ENCODE peak calls at places on chromosomes 5 and 9, in eight cellular contexts. One of them, this sample, is unnamed.

GRCh38 chr9:23587433-23587832 is 238.6 kb downstream of the ELAVL2 start:
- DNase-seq in NAMALWA: no peak
- DNase-seq in left ventricle myocardium inferior: peak
- DNase-seq in EH: no peak
- DNase-seq in nephron progenitor cell: no peak
- DNase-seq in activated CD4-positive, CD25-positive, alpha-beta regulatory T cell treated with anti-CD3 and anti-CD28 coated beads, Interleukin-2, amount 50 U/mL, for 72 hours: no peak
- DNase-seq in A549: no peak
- DNase-seq in EL: no peak
- DNase-seq in this sample: no peak

GRCh38 chr9:7103382-7104170 is 345.8 kb downstream of the KDM4C start:
- DNase-seq in EH: peak
- DNase-seq in NAMALWA: no peak
- DNase-seq in nephron progenitor cell: no peak
- DNase-seq in EL: no peak
- DNase-seq in A549: no peak
- DNase-seq in activated CD4-positive, CD25-positive, alpha-beta regulatory T cell treated with anti-CD3 and anti-CD28 coated beads, Interleukin-2, amount 50 U/mL, for 72 hours: no peak
- DNase-seq in left ventricle myocardium inferior: no peak
- DNase-seq in this sample: no peak

GRCh38 chr9:135951889-135952663 is 9.1 kb downstream of the UBAC1 start:
- DNase-seq in left ventricle myocardium inferior: no peak
- DNase-seq in NAMALWA: no peak
- DNase-seq in EH: no peak
- DNase-seq in A549: no peak
- DNase-seq in nephron progenitor cell: peak
- DNase-seq in EL: no peak
- DNase-seq in activated CD4-positive, CD25-positive, alpha-beta regulatory T cell treated with anti-CD3 and anti-CD28 coated beads, Interleukin-2, amount 50 U/mL, for 72 hours: no peak
- DNase-seq in this sample: no peak

GRCh38 chr9:20405086-20405485 is 217.2 kb downstream of the MLLT3 start:
- DNase-seq in nephron progenitor cell: no peak
- DNase-seq in NAMALWA: no peak
- DNase-seq in left ventricle myocardium inferior: no peak
- DNase-seq in EL: no peak
- DNase-seq in activated CD4-positive, CD25-positive, alpha-beta regulatory T cell treated with anti-CD3 and anti-CD28 coated beads, Interleukin-2, amount 50 U/mL, for 72 hours: no peak
- DNase-seq in A549: no peak
- DNase-seq in EH: no peak
- DNase-seq in this sample: no peak

GRCh38 chr9:92764381-92764987 is at the start of gene BICD2:
- DNase-seq in left ventricle myocardium inferior: no peak
- DNase-seq in nephron progenitor cell: no peak
- DNase-seq in A549: no peak
- DNase-seq in EL: no peak
- DNase-seq in EH: no peak
- DNase-seq in activated CD4-positive, CD25-positive, alpha-beta regulatory T cell treated with anti-CD3 and anti-CD28 coated beads, Interleukin-2, amount 50 U/mL, for 72 hours: no peak
- DNase-seq in NAMALWA: no peak
- DNase-seq in this sample: no peak

GRCh38 chr5:135391123-135391868 is 7.7 kb downstream of the MACROH2A1 start:
- DNase-seq in nephron progenitor cell: no peak
- DNase-seq in EH: peak
- DNase-seq in NAMALWA: no peak
- DNase-seq in activated CD4-positive, CD25-positive, alpha-beta regulatory T cell treated with anti-CD3 and anti-CD28 coated beads, Interleukin-2, amount 50 U/mL, for 72 hours: no peak
- DNase-seq in EL: peak
- DNase-seq in A549: no peak
- DNase-seq in left ventricle myocardium inferior: no peak
- DNase-seq in this sample: no peak

GRCh38 chr5:71865665-71866320 is 146.7 kb downstream of the CARTPT start:
- DNase-seq in EH: no peak
- DNase-seq in EL: no peak
- DNase-seq in nephron progenitor cell: no peak
- DNase-seq in left ventricle myocardium inferior: no peak
- DNase-seq in A549: no peak
- DNase-seq in NAMALWA: no peak
- DNase-seq in activated CD4-positive, CD25-positive, alpha-beta regulatory T cell treated with anti-CD3 and anti-CD28 coated beads, Interleukin-2, amount 50 U/mL, for 72 hours: no peak
- DNase-seq in this sample: peak

GRCh38 chr9:7780261-7780988 is 19.2 kb downstream of the DMAC1 start:
- DNase-seq in left ventricle myocardium inferior: no peak
- DNase-seq in activated CD4-positive, CD25-positive, alpha-beta regulatory T cell treated with anti-CD3 and anti-CD28 coated beads, Interleukin-2, amount 50 U/mL, for 72 hours: no peak
- DNase-seq in A549: no peak
- DNase-seq in EL: peak
- DNase-seq in EH: peak
- DNase-seq in nephron progenitor cell: no peak
- DNase-seq in NAMALWA: no peak
- DNase-seq in this sample: no peak

GRCh38 chr5:119379096-119379495 is 23.3 kb downstream of the TNFAIP8 start:
- DNase-seq in activated CD4-positive, CD25-positive, alpha-beta regulatory T cell treated with anti-CD3 and anti-CD28 coated beads, Interleukin-2, amount 50 U/mL, for 72 hours: no peak
- DNase-seq in left ventricle myocardium inferior: no peak
- DNase-seq in NAMALWA: no peak
- DNase-seq in A549: no peak
- DNase-seq in EL: no peak
- DNase-seq in nephron progenitor cell: no peak
- DNase-seq in EH: no peak
- DNase-seq in this sample: no peak

GRCh38 chr5:154058055-154059038 is 19.6 kb downstream of the MFAP3 start:
- DNase-seq in left ventricle myocardium inferior: no peak
- DNase-seq in EL: no peak
- DNase-seq in A549: no peak
- DNase-seq in nephron progenitor cell: no peak
- DNase-seq in EH: peak
- DNase-seq in activated CD4-positive, CD25-positive, alpha-beta regulatory T cell treated with anti-CD3 and anti-CD28 coated beads, Interleukin-2, amount 50 U/mL, for 72 hours: no peak
- DNase-seq in NAMALWA: peak
- DNase-seq in this sample: peak

GRCh38 chr9:2220036-2220435 is 204.9 kb downstream of the SMARCA2 start:
- DNase-seq in activated CD4-positive, CD25-positive, alpha-beta regulatory T cell treated with anti-CD3 and anti-CD28 coated beads, Interleukin-2, amount 50 U/mL, for 72 hours: no peak
- DNase-seq in nephron progenitor cell: no peak
- DNase-seq in A549: no peak
- DNase-seq in EH: no peak
- DNase-seq in left ventricle myocardium inferior: no peak
- DNase-seq in EL: peak
- DNase-seq in NAMALWA: no peak
- DNase-seq in this sample: no peak

GRCh38 chr9:114221706-114222465 is 66.5 kb downstream of the COL27A1 start:
- DNase-seq in NAMALWA: no peak
- DNase-seq in EL: peak
- DNase-seq in nephron progenitor cell: no peak
- DNase-seq in EH: peak
- DNase-seq in left ventricle myocardium inferior: no peak
- DNase-seq in activated CD4-positive, CD25-positive, alpha-beta regulatory T cell treated with anti-CD3 and anti-CD28 coated beads, Interleukin-2, amount 50 U/mL, for 72 hours: no peak
- DNase-seq in A549: no peak
- DNase-seq in this sample: no peak

GRCh38 chr9:27377147-27377807 is 80.3 kb upstream of the EQTN start:
- DNase-seq in activated CD4-positive, CD25-positive, alpha-beta regulatory T cell treated with anti-CD3 and anti-CD28 coated beads, Interleukin-2, amount 50 U/mL, for 72 hours: no peak
- DNase-seq in EH: no peak
- DNase-seq in nephron progenitor cell: no peak
- DNase-seq in NAMALWA: no peak
- DNase-seq in left ventricle myocardium inferior: no peak
- DNase-seq in A549: peak
- DNase-seq in EL: no peak
- DNase-seq in this sample: peak

GRCh38 chr5:39187873-39188731 is 31.3 kb downstream of the FYB1 start:
- DNase-seq in NAMALWA: no peak
- DNase-seq in left ventricle myocardium inferior: no peak
- DNase-seq in EL: no peak
- DNase-seq in nephron progenitor cell: no peak
- DNase-seq in EH: no peak
- DNase-seq in activated CD4-positive, CD25-positive, alpha-beta regulatory T cell treated with anti-CD3 and anti-CD28 coated beads, Interleukin-2, amount 50 U/mL, for 72 hours: no peak
- DNase-seq in A549: no peak
- DNase-seq in this sample: no peak

GRCh38 chr5:1171340-1171941 is 30.0 kb upstream of the SLC6A19 start:
- DNase-seq in activated CD4-positive, CD25-positive, alpha-beta regulatory T cell treated with anti-CD3 and anti-CD28 coated beads, Interleukin-2, amount 50 U/mL, for 72 hours: no peak
- DNase-seq in left ventricle myocardium inferior: no peak
- DNase-seq in A549: no peak
- DNase-seq in NAMALWA: no peak
- DNase-seq in nephron progenitor cell: no peak
- DNase-seq in EL: peak
- DNase-seq in EH: peak
- DNase-seq in this sample: no peak

GRCh38 chr5:120457839-120458507 is 6.1 kb upstream of the PRR16 start:
- DNase-seq in activated CD4-positive, CD25-positive, alpha-beta regulatory T cell treated with anti-CD3 and anti-CD28 coated beads, Interleukin-2, amount 50 U/mL, for 72 hours: peak
- DNase-seq in EL: peak
- DNase-seq in nephron progenitor cell: peak
- DNase-seq in NAMALWA: peak
- DNase-seq in EH: peak
- DNase-seq in A549: no peak
- DNase-seq in left ventricle myocardium inferior: peak
- DNase-seq in this sample: peak

GRCh38 chr9:136996361-136997281 is at the start of gene CLIC3:
- DNase-seq in nephron progenitor cell: peak
- DNase-seq in A549: peak
- DNase-seq in activated CD4-positive, CD25-positive, alpha-beta regulatory T cell treated with anti-CD3 and anti-CD28 coated beads, Interleukin-2, amount 50 U/mL, for 72 hours: no peak
- DNase-seq in NAMALWA: peak
- DNase-seq in left ventricle myocardium inferior: no peak
- DNase-seq in EL: peak
- DNase-seq in EH: peak
- DNase-seq in this sample: peak

GRCh38 chr9:89996717-89997116 is 391.9 kb downstream of the GADD45G start:
- DNase-seq in A549: no peak
- DNase-seq in EH: no peak
- DNase-seq in activated CD4-positive, CD25-positive, alpha-beta regulatory T cell treated with anti-CD3 and anti-CD28 coated beads, Interleukin-2, amount 50 U/mL, for 72 hours: no peak
- DNase-seq in EL: no peak
- DNase-seq in NAMALWA: no peak
- DNase-seq in left ventricle myocardium inferior: no peak
- DNase-seq in nephron progenitor cell: no peak
- DNase-seq in this sample: peak

GRCh38 chr9:114914139-114914538 is 16.3 kb downstream of the TNFSF8 start:
- DNase-seq in NAMALWA: no peak
- DNase-seq in EL: no peak
- DNase-seq in EH: no peak
- DNase-seq in A549: no peak
- DNase-seq in left ventricle myocardium inferior: no peak
- DNase-seq in nephron progenitor cell: no peak
- DNase-seq in activated CD4-positive, CD25-positive, alpha-beta regulatory T cell treated with anti-CD3 and anti-CD28 coated beads, Interleukin-2, amount 50 U/mL, for 72 hours: no peak
- DNase-seq in this sample: no peak

GRCh38 chr5:84862132-84862531 is 477.5 kb upstream of the EDIL3 start:
- DNase-seq in activated CD4-positive, CD25-positive, alpha-beta regulatory T cell treated with anti-CD3 and anti-CD28 coated beads, Interleukin-2, amount 50 U/mL, for 72 hours: no peak
- DNase-seq in A549: no peak
- DNase-seq in EH: no peak
- DNase-seq in EL: no peak
- DNase-seq in left ventricle myocardium inferior: no peak
- DNase-seq in NAMALWA: no peak
- DNase-seq in nephron progenitor cell: no peak
- DNase-seq in this sample: no peak

GRCh38 chr9:107784235-107784958 is 294.8 kb upstream of the KLF4 start:
- DNase-seq in A549: no peak
- DNase-seq in left ventricle myocardium inferior: peak
- DNase-seq in nephron progenitor cell: no peak
- DNase-seq in NAMALWA: peak
- DNase-seq in activated CD4-positive, CD25-positive, alpha-beta regulatory T cell treated with anti-CD3 and anti-CD28 coated beads, Interleukin-2, amount 50 U/mL, for 72 hours: no peak
- DNase-seq in EH: peak
- DNase-seq in EL: peak
- DNase-seq in this sample: peak

GRCh38 chr9:131370638-131371037 is 23.2 kb upstream of the PRRC2B start:
- DNase-seq in activated CD4-positive, CD25-positive, alpha-beta regulatory T cell treated with anti-CD3 and anti-CD28 coated beads, Interleukin-2, amount 50 U/mL, for 72 hours: no peak
- DNase-seq in nephron progenitor cell: no peak
- DNase-seq in NAMALWA: peak
- DNase-seq in left ventricle myocardium inferior: no peak
- DNase-seq in EH: no peak
- DNase-seq in EL: no peak
- DNase-seq in A549: no peak
- DNase-seq in this sample: no peak

GRCh38 chr5:161685461-161685860 is at the start of gene GABRA6:
- DNase-seq in nephron progenitor cell: no peak
- DNase-seq in EL: no peak
- DNase-seq in left ventricle myocardium inferior: no peak
- DNase-seq in NAMALWA: no peak
- DNase-seq in A549: no peak
- DNase-seq in EH: no peak
- DNase-seq in activated CD4-positive, CD25-positive, alpha-beta regulatory T cell treated with anti-CD3 and anti-CD28 coated beads, Interleukin-2, amount 50 U/mL, for 72 hours: no peak
- DNase-seq in this sample: no peak

GRCh38 chr9:95874303-95874988 is 1.0 kb upstream of the ERCC6L2 start:
- DNase-seq in NAMALWA: no peak
- DNase-seq in EH: peak
- DNase-seq in A549: no peak
- DNase-seq in EL: peak
- DNase-seq in left ventricle myocardium inferior: no peak
- DNase-seq in nephron progenitor cell: no peak
- DNase-seq in activated CD4-positive, CD25-positive, alpha-beta regulatory T cell treated with anti-CD3 and anti-CD28 coated beads, Interleukin-2, amount 50 U/mL, for 72 hours: no peak
- DNase-seq in this sample: no peak

GRCh38 chr9:108271646-108272349 is 584.0 kb downstream of the ACTL7B start:
- DNase-seq in EL: peak
- DNase-seq in EH: peak
- DNase-seq in activated CD4-positive, CD25-positive, alpha-beta regulatory T cell treated with anti-CD3 and anti-CD28 coated beads, Interleukin-2, amount 50 U/mL, for 72 hours: no peak
- DNase-seq in NAMALWA: peak
- DNase-seq in nephron progenitor cell: peak
- DNase-seq in left ventricle myocardium inferior: no peak
- DNase-seq in A549: peak
- DNase-seq in this sample: peak

GRCh38 chr5:173458819-173459218 is 130.6 kb upstream of the STC2 start:
- DNase-seq in nephron progenitor cell: no peak
- DNase-seq in left ventricle myocardium inferior: no peak
- DNase-seq in NAMALWA: no peak
- DNase-seq in EL: peak
- DNase-seq in EH: peak
- DNase-seq in activated CD4-positive, CD25-positive, alpha-beta regulatory T cell treated with anti-CD3 and anti-CD28 coated beads, Interleukin-2, amount 50 U/mL, for 72 hours: no peak
- DNase-seq in A549: no peak
- DNase-seq in this sample: no peak

GRCh38 chr5:168086104-168086610 is 205.3 kb upstream of the WWC1 start:
- DNase-seq in EH: peak
- DNase-seq in EL: peak
- DNase-seq in NAMALWA: no peak
- DNase-seq in activated CD4-positive, CD25-positive, alpha-beta regulatory T cell treated with anti-CD3 and anti-CD28 coated beads, Interleukin-2, amount 50 U/mL, for 72 hours: no peak
- DNase-seq in nephron progenitor cell: no peak
- DNase-seq in left ventricle myocardium inferior: no peak
- DNase-seq in A549: peak
- DNase-seq in this sample: peak

GRCh38 chr5:123176224-123176937 is 87.3 kb downstream of the PRDM6 start:
- DNase-seq in EL: peak
- DNase-seq in A549: no peak
- DNase-seq in NAMALWA: no peak
- DNase-seq in nephron progenitor cell: no peak
- DNase-seq in EH: peak
- DNase-seq in left ventricle myocardium inferior: no peak
- DNase-seq in activated CD4-positive, CD25-positive, alpha-beta regulatory T cell treated with anti-CD3 and anti-CD28 coated beads, Interleukin-2, amount 50 U/mL, for 72 hours: no peak
- DNase-seq in this sample: no peak

GRCh38 chr9:106403081-106403480 is 459.9 kb upstream of the ZNF462 start:
- DNase-seq in left ventricle myocardium inferior: no peak
- DNase-seq in nephron progenitor cell: no peak
- DNase-seq in NAMALWA: no peak
- DNase-seq in activated CD4-positive, CD25-positive, alpha-beta regulatory T cell treated with anti-CD3 and anti-CD28 coated beads, Interleukin-2, amount 50 U/mL, for 72 hours: no peak
- DNase-seq in A549: no peak
- DNase-seq in EL: peak
- DNase-seq in EH: peak
- DNase-seq in this sample: no peak

GRCh38 chr5:151082274-151082902 is 1.6 kb upstream of the TNIP1 start:
- DNase-seq in EH: peak
- DNase-seq in nephron progenitor cell: no peak
- DNase-seq in EL: peak
- DNase-seq in left ventricle myocardium inferior: no peak
- DNase-seq in A549: peak
- DNase-seq in NAMALWA: peak
- DNase-seq in activated CD4-positive, CD25-positive, alpha-beta regulatory T cell treated with anti-CD3 and anti-CD28 coated beads, Interleukin-2, amount 50 U/mL, for 72 hours: no peak
- DNase-seq in this sample: peak

GRCh38 chr9:29332789-29333188 is 1759.5 kb upstream of the C9orf72 start:
- DNase-seq in EL: peak
- DNase-seq in EH: no peak
- DNase-seq in A549: peak
- DNase-seq in NAMALWA: no peak
- DNase-seq in activated CD4-positive, CD25-positive, alpha-beta regulatory T cell treated with anti-CD3 and anti-CD28 coated beads, Interleukin-2, amount 50 U/mL, for 72 hours: no peak
- DNase-seq in left ventricle myocardium inferior: no peak
- DNase-seq in nephron progenitor cell: no peak
- DNase-seq in this sample: no peak

GRCh38 chr5:40646286-40646685 is 33.4 kb upstream of the PTGER4 start:
- DNase-seq in EL: no peak
- DNase-seq in activated CD4-positive, CD25-positive, alpha-beta regulatory T cell treated with anti-CD3 and anti-CD28 coated beads, Interleukin-2, amount 50 U/mL, for 72 hours: no peak
- DNase-seq in left ventricle myocardium inferior: no peak
- DNase-seq in EH: no peak
- DNase-seq in A549: no peak
- DNase-seq in nephron progenitor cell: no peak
- DNase-seq in NAMALWA: no peak
- DNase-seq in this sample: no peak

GRCh38 chr9:2228132-2228531 is 213.0 kb downstream of the SMARCA2 start:
- DNase-seq in left ventricle myocardium inferior: no peak
- DNase-seq in NAMALWA: peak
- DNase-seq in A549: no peak
- DNase-seq in activated CD4-positive, CD25-positive, alpha-beta regulatory T cell treated with anti-CD3 and anti-CD28 coated beads, Interleukin-2, amount 50 U/mL, for 72 hours: no peak
- DNase-seq in EL: peak
- DNase-seq in EH: peak
- DNase-seq in nephron progenitor cell: peak
- DNase-seq in this sample: peak

GRCh38 chr5:14810941-14811573 is 60.5 kb downstream of the ANKH start:
- DNase-seq in nephron progenitor cell: no peak
- DNase-seq in activated CD4-positive, CD25-positive, alpha-beta regulatory T cell treated with anti-CD3 and anti-CD28 coated beads, Interleukin-2, amount 50 U/mL, for 72 hours: no peak
- DNase-seq in NAMALWA: no peak
- DNase-seq in left ventricle myocardium inferior: no peak
- DNase-seq in EL: no peak
- DNase-seq in A549: no peak
- DNase-seq in EH: no peak
- DNase-seq in this sample: peak